ENCODE peak calls at places on chromosomes 12 and 14, in five cellular contexts. One of them, this sample, is unnamed.

GRCh38 chr14:104282332-104283196 is 144.2 kb downstream of the KIF26A start:
- ATAC-seq in SK-N-SH treated with all-trans-retinoic acid at 6 μM for 48 hours: no peak
- ATAC-seq in stimulated activated naive CD8-positive, alpha-beta T cell treated with anti-CD3 and anti-CD28 coated beads, Interleukin-15, Interleukin-2, amounts not matched to agents 100 U/mL and 50 U/mL, for 24 hours: no peak
- ATAC-seq in A549: no peak
- ATAC-seq in aorta: no peak
- ATAC-seq in this sample: no peak

GRCh38 chr14:94403312-94403711 is 14.9 kb upstream of the SERPINA1 start:
- ATAC-seq in SK-N-SH treated with all-trans-retinoic acid at 6 μM for 48 hours: no peak
- ATAC-seq in stimulated activated naive CD8-positive, alpha-beta T cell treated with anti-CD3 and anti-CD28 coated beads, Interleukin-15, Interleukin-2, amounts not matched to agents 100 U/mL and 50 U/mL, for 24 hours: no peak
- ATAC-seq in A549: no peak
- ATAC-seq in aorta: no peak
- ATAC-seq in this sample: no peak

GRCh38 chr12:122974892-122975789 is at the start of gene OGFOD2:
- ATAC-seq in SK-N-SH treated with all-trans-retinoic acid at 6 μM for 48 hours: peak
- ATAC-seq in stimulated activated naive CD8-positive, alpha-beta T cell treated with anti-CD3 and anti-CD28 coated beads, Interleukin-15, Interleukin-2, amounts not matched to agents 100 U/mL and 50 U/mL, for 24 hours: peak
- ATAC-seq in A549: peak
- ATAC-seq in aorta: peak
- ATAC-seq in this sample: peak

GRCh38 chr12:99704458-99704857 is 56.9 kb downstream of the GARIN6 start:
- ATAC-seq in SK-N-SH treated with all-trans-retinoic acid at 6 μM for 48 hours: no peak
- ATAC-seq in stimulated activated naive CD8-positive, alpha-beta T cell treated with anti-CD3 and anti-CD28 coated beads, Interleukin-15, Interleukin-2, amounts not matched to agents 100 U/mL and 50 U/mL, for 24 hours: no peak
- ATAC-seq in A549: no peak
- ATAC-seq in aorta: no peak
- ATAC-seq in this sample: no peak

GRCh38 chr12:10621278-10621677 is 7.9 kb upstream of the MAGOHB start:
- ATAC-seq in SK-N-SH treated with all-trans-retinoic acid at 6 μM for 48 hours: no peak
- ATAC-seq in stimulated activated naive CD8-positive, alpha-beta T cell treated with anti-CD3 and anti-CD28 coated beads, Interleukin-15, Interleukin-2, amounts not matched to agents 100 U/mL and 50 U/mL, for 24 hours: no peak
- ATAC-seq in A549: no peak
- ATAC-seq in aorta: no peak
- ATAC-seq in this sample: no peak

GRCh38 chr12:104513681-104514080 is 56.9 kb downstream of the CHST11 start:
- ATAC-seq in SK-N-SH treated with all-trans-retinoic acid at 6 μM for 48 hours: no peak
- ATAC-seq in stimulated activated naive CD8-positive, alpha-beta T cell treated with anti-CD3 and anti-CD28 coated beads, Interleukin-15, Interleukin-2, amounts not matched to agents 100 U/mL and 50 U/mL, for 24 hours: no peak
- ATAC-seq in A549: no peak
- ATAC-seq in aorta: no peak
- ATAC-seq in this sample: no peak

GRCh38 chr12:29762637-29763300 is 21.0 kb downstream of the TMTC1 start:
- ATAC-seq in SK-N-SH treated with all-trans-retinoic acid at 6 μM for 48 hours: no peak
- ATAC-seq in stimulated activated naive CD8-positive, alpha-beta T cell treated with anti-CD3 and anti-CD28 coated beads, Interleukin-15, Interleukin-2, amounts not matched to agents 100 U/mL and 50 U/mL, for 24 hours: no peak
- ATAC-seq in A549: no peak
- ATAC-seq in aorta: peak
- ATAC-seq in this sample: peak

GRCh38 chr12:130825771-130826150 is 13.3 kb downstream of the STX2 start:
- ATAC-seq in SK-N-SH treated with all-trans-retinoic acid at 6 μM for 48 hours: no peak
- ATAC-seq in stimulated activated naive CD8-positive, alpha-beta T cell treated with anti-CD3 and anti-CD28 coated beads, Interleukin-15, Interleukin-2, amounts not matched to agents 100 U/mL and 50 U/mL, for 24 hours: no peak
- ATAC-seq in A549: no peak
- ATAC-seq in aorta: no peak
- ATAC-seq in this sample: no peak

GRCh38 chr14:20630340-20631022 is 11.0 kb downstream of the OR6S1 start:
- ATAC-seq in SK-N-SH treated with all-trans-retinoic acid at 6 μM for 48 hours: peak
- ATAC-seq in stimulated activated naive CD8-positive, alpha-beta T cell treated with anti-CD3 and anti-CD28 coated beads, Interleukin-15, Interleukin-2, amounts not matched to agents 100 U/mL and 50 U/mL, for 24 hours: peak
- ATAC-seq in A549: peak
- ATAC-seq in aorta: no peak
- ATAC-seq in this sample: no peak

GRCh38 chr12:27260746-27261145 is 16.7 kb downstream of the STK38L start:
- ATAC-seq in SK-N-SH treated with all-trans-retinoic acid at 6 μM for 48 hours: no peak
- ATAC-seq in stimulated activated naive CD8-positive, alpha-beta T cell treated with anti-CD3 and anti-CD28 coated beads, Interleukin-15, Interleukin-2, amounts not matched to agents 100 U/mL and 50 U/mL, for 24 hours: no peak
- ATAC-seq in A549: no peak
- ATAC-seq in aorta: peak
- ATAC-seq in this sample: peak

GRCh38 chr14:87149583-87150354 is 843.2 kb downstream of the GALC start:
- ATAC-seq in SK-N-SH treated with all-trans-retinoic acid at 6 μM for 48 hours: no peak
- ATAC-seq in stimulated activated naive CD8-positive, alpha-beta T cell treated with anti-CD3 and anti-CD28 coated beads, Interleukin-15, Interleukin-2, amounts not matched to agents 100 U/mL and 50 U/mL, for 24 hours: no peak
- ATAC-seq in A549: no peak
- ATAC-seq in aorta: no peak
- ATAC-seq in this sample: no peak

GRCh38 chr14:98964171-98964570 is 307.8 kb downstream of the BCL11B start:
- ATAC-seq in SK-N-SH treated with all-trans-retinoic acid at 6 μM for 48 hours: no peak
- ATAC-seq in stimulated activated naive CD8-positive, alpha-beta T cell treated with anti-CD3 and anti-CD28 coated beads, Interleukin-15, Interleukin-2, amounts not matched to agents 100 U/mL and 50 U/mL, for 24 hours: peak
- ATAC-seq in A549: peak
- ATAC-seq in aorta: no peak
- ATAC-seq in this sample: no peak

GRCh38 chr12:55612646-55613045 is 24.0 kb upstream of the OR10P1 start:
- ATAC-seq in SK-N-SH treated with all-trans-retinoic acid at 6 μM for 48 hours: no peak
- ATAC-seq in stimulated activated naive CD8-positive, alpha-beta T cell treated with anti-CD3 and anti-CD28 coated beads, Interleukin-15, Interleukin-2, amounts not matched to agents 100 U/mL and 50 U/mL, for 24 hours: no peak
- ATAC-seq in A549: no peak
- ATAC-seq in aorta: no peak
- ATAC-seq in this sample: no peak

GRCh38 chr12:52813885-52814709 is at the start of gene KRT4:
- ATAC-seq in SK-N-SH treated with all-trans-retinoic acid at 6 μM for 48 hours: no peak
- ATAC-seq in stimulated activated naive CD8-positive, alpha-beta T cell treated with anti-CD3 and anti-CD28 coated beads, Interleukin-15, Interleukin-2, amounts not matched to agents 100 U/mL and 50 U/mL, for 24 hours: no peak
- ATAC-seq in A549: peak
- ATAC-seq in aorta: no peak
- ATAC-seq in this sample: no peak

GRCh38 chr14:91078095-91078737 is 17.8 kb upstream of the RPS6KA5 start:
- ATAC-seq in SK-N-SH treated with all-trans-retinoic acid at 6 μM for 48 hours: no peak
- ATAC-seq in stimulated activated naive CD8-positive, alpha-beta T cell treated with anti-CD3 and anti-CD28 coated beads, Interleukin-15, Interleukin-2, amounts not matched to agents 100 U/mL and 50 U/mL, for 24 hours: peak
- ATAC-seq in A549: no peak
- ATAC-seq in aorta: no peak
- ATAC-seq in this sample: no peak

GRCh38 chr14:66045572-66046021 is 440.6 kb upstream of the CCDC196 start:
- ATAC-seq in SK-N-SH treated with all-trans-retinoic acid at 6 μM for 48 hours: no peak
- ATAC-seq in stimulated activated naive CD8-positive, alpha-beta T cell treated with anti-CD3 and anti-CD28 coated beads, Interleukin-15, Interleukin-2, amounts not matched to agents 100 U/mL and 50 U/mL, for 24 hours: no peak
- ATAC-seq in A549: no peak
- ATAC-seq in aorta: no peak
- ATAC-seq in this sample: no peak

GRCh38 chr12:113424915-113425823 is 3.0 kb downstream of the SDSL start:
- ATAC-seq in SK-N-SH treated with all-trans-retinoic acid at 6 μM for 48 hours: peak
- ATAC-seq in stimulated activated naive CD8-positive, alpha-beta T cell treated with anti-CD3 and anti-CD28 coated beads, Interleukin-15, Interleukin-2, amounts not matched to agents 100 U/mL and 50 U/mL, for 24 hours: peak
- ATAC-seq in A549: peak
- ATAC-seq in aorta: peak
- ATAC-seq in this sample: no peak

GRCh38 chr12:106452309-106452708 is 94.8 kb downstream of the POLR3B start:
- ATAC-seq in SK-N-SH treated with all-trans-retinoic acid at 6 μM for 48 hours: no peak
- ATAC-seq in stimulated activated naive CD8-positive, alpha-beta T cell treated with anti-CD3 and anti-CD28 coated beads, Interleukin-15, Interleukin-2, amounts not matched to agents 100 U/mL and 50 U/mL, for 24 hours: no peak
- ATAC-seq in A549: no peak
- ATAC-seq in aorta: no peak
- ATAC-seq in this sample: no peak